ENCODE peak calls at places on chromosomes 7 and 10, in four cellular contexts. H, F, V and U are unnamed samples.

GRCh38 chr7:140611641-140612040 is 29.0 kb downstream of the DENND2A start:
- DNase-seq in V (no peak), F (no peak), H (no peak), U (no peak)

GRCh38 chr10:112307631-112308502 is 24.7 kb downstream of the TECTB start:
- DNase-seq in V (peak), F (peak), H (peak), U (peak)

GRCh38 chr7:77200542-77200941 is 923 bp upstream of the FGL2 start:
- DNase-seq in V (no peak), F (no peak), H (no peak), U (no peak)

GRCh38 chr10:44463511-44464121 is 78.7 kb upstream of the CXCL12 start:
- DNase-seq in V (no peak), H (no peak), F (no peak), U (peak)

GRCh38 chr7:149237502-149237901 is 1.9 kb upstream of the ZNF212 start:
- DNase-seq in V (no peak), H (no peak), F (no peak), U (no peak)

GRCh38 chr7:26153823-26154783 is 2.1 kb downstream of the NFE2L3 start:
- DNase-seq in V (peak), F (peak), H (peak), U (no peak)

GRCh38 chr10:2933519-2933918 is 133.8 kb upstream of the PFKP start:
- DNase-seq in H (no peak), V (no peak), F (no peak), U (peak)

GRCh38 chr10:96400465-96400864 is 41.7 kb upstream of the OPALIN start:
- DNase-seq in F (no peak), H (no peak), V (no peak), U (no peak)

GRCh38 chr7:82158327-82158726 is 285.2 kb downstream of the CACNA2D1 start:
- DNase-seq in H (no peak), V (no peak), F (no peak), U (no peak)

GRCh38 chr7:8251195-8251594 is 10.8 kb downstream of the ICA1 start:
- DNase-seq in V (no peak), H (no peak), F (no peak), U (no peak)

GRCh38 chr10:29866356-29866755 is 193.0 kb downstream of the JCAD start:
- DNase-seq in H (no peak), F (no peak), V (no peak), U (no peak)
- H3K9ac ChIP-seq in H (no peak), F (no peak), V (no peak), U (no peak)

GRCh38 chr7:56686276-56686859 is 445.9 kb downstream of the ZNF479 start:
- DNase-seq in F (no peak), H (no peak), V (no peak), U (no peak)
- H3K4me3 ChIP-seq in F (no peak), H (no peak), V (no peak), U (peak)

DNA sequence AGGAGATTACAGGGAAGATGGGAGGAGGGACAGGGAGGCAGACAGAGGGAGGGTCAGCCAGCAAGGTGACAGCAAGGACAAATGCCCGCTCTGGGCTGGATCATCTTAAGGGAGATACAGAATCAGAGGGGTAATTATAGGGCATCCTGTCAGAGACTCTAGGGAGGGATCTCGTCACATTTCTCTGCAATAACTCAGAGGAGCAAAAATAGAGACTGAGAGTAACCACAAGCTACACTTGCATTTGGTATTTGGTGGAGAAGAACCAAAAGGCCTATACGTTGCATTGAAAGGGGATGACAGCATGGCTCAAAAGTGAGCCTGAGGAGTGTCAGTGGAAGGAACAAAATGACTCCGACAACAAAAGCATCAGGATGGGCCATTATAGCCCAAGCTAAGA is 430.3 kb upstream of the VSTM2A start:
- DNase-seq in F (no peak), H (no peak), V (no peak), U (no peak)
- H3K9ac ChIP-seq in F (no peak), H (no peak), V (no peak), U (no peak)

DNA sequence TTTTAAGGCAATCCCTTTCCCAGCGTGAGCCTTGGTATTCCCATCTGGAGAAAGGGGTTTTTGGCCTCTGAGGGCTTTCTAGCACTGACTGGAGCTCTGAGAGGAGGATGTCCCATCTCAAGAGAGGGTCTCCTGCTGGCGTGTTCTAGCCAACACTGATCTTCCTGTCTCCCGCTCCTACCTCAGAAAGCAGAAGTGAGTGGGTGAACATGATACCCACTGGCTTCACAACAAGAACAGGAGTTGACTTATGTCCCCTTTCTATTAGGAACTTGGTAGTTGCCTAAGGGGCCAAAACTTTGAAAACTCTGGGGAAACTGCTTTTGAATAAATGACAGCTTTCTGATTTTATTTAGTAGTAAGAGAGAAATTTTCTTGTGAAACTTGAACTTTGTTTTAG is 113.2 kb upstream of the ADCY1 start:
- DNase-seq in H (no peak), F (no peak), V (no peak), U (no peak)
- H3K4me3 ChIP-seq in H (no peak), F (no peak), V (no peak), U (no peak)